ENCODE peak calls at places on chromosomes 11 and 22, in five cellular contexts. One of them, this sample, is unnamed.

GRCh38 chr11:128157423-128158298 is 429.7 kb downstream of the ETS1 start:
- DNase-seq in mucosa of descending colon: no peak
- DNase-seq in AG09319: no peak
- DNase-seq in GM23338: peak; percentile 84
- DNase-seq in psoas muscle: no peak
- DNase-seq in this sample: no peak

GRCh38 chr11:28110839-28111235 is 2.6 kb downstream of the METTL15 start:
- DNase-seq in mucosa of descending colon: no peak
- DNase-seq in AG09319: no peak
- DNase-seq in GM23338: no peak
- DNase-seq in psoas muscle: no peak
- DNase-seq in this sample: no peak

GRCh38 chr22:37663521-37664140 is 5.1 kb downstream of the PDXP start:
- DNase-seq in mucosa of descending colon: peak; percentile 41
- DNase-seq in AG09319: no peak
- DNase-seq in GM23338: no peak
- DNase-seq in psoas muscle: no peak
- DNase-seq in this sample: no peak

GRCh38 chr11:103730151-103730940 is 306.1 kb upstream of the DDI1 start:
- DNase-seq in mucosa of descending colon: no peak
- DNase-seq in AG09319: no peak
- DNase-seq in GM23338: no peak
- DNase-seq in psoas muscle: no peak
- DNase-seq in this sample: no peak

GRCh38 chr11:77506857-77507256 is 33.0 kb upstream of the PAK1 start:
- DNase-seq in mucosa of descending colon: no peak
- DNase-seq in AG09319: no peak
- DNase-seq in GM23338: no peak
- DNase-seq in psoas muscle: no peak
- DNase-seq in this sample: no peak

GRCh38 chr11:25435197-25435596 is 896.7 kb upstream of the ANO3 start:
- DNase-seq in mucosa of descending colon: no peak
- DNase-seq in AG09319: no peak
- DNase-seq in GM23338: no peak
- DNase-seq in psoas muscle: no peak
- DNase-seq in this sample: no peak

GRCh38 chr11:71994786-71995185 is 3.9 kb upstream of the IL18BP start:
- DNase-seq in mucosa of descending colon: no peak
- DNase-seq in AG09319: no peak
- DNase-seq in GM23338: no peak
- DNase-seq in psoas muscle: no peak
- DNase-seq in this sample: no peak

GRCh38 chr22:47654922-47655451 is 892.5 kb downstream of the TBC1D22A start:
- DNase-seq in mucosa of descending colon: no peak
- DNase-seq in AG09319: no peak
- DNase-seq in GM23338: no peak
- DNase-seq in psoas muscle: no peak
- DNase-seq in this sample: no peak

GRCh38 chr22:35192121-35192918 is 65.0 kb upstream of the HMGXB4 start:
- DNase-seq in mucosa of descending colon: no peak
- DNase-seq in AG09319: no peak
- DNase-seq in GM23338: no peak
- DNase-seq in psoas muscle: no peak
- DNase-seq in this sample: peak; percentile 24

GRCh38 chr22:42074846-42075245 is 798 bp downstream of the PHETA2 start:
- DNase-seq in mucosa of descending colon: no peak
- DNase-seq in AG09319: no peak
- DNase-seq in GM23338: no peak
- DNase-seq in psoas muscle: no peak
- DNase-seq in this sample: no peak

GRCh38 chr11:94938399-94939055 is 34.8 kb downstream of the CWC15 start:
- DNase-seq in mucosa of descending colon: no peak
- DNase-seq in AG09319: peak; percentile 54
- DNase-seq in GM23338: no peak
- DNase-seq in psoas muscle: peak; percentile 79
- DNase-seq in this sample: no peak

GRCh38 chr11:118622376-118623290 is 15.2 kb downstream of the PHLDB1 start:
- DNase-seq in mucosa of descending colon: peak; percentile 34
- DNase-seq in AG09319: no peak
- DNase-seq in GM23338: no peak
- DNase-seq in psoas muscle: peak; percentile 72
- DNase-seq in this sample: no peak

GRCh38 chr22:25881353-25881752 is 139.4 kb downstream of the MYO18B start:
- DNase-seq in mucosa of descending colon: no peak
- DNase-seq in AG09319: no peak
- DNase-seq in GM23338: no peak
- DNase-seq in psoas muscle: no peak
- DNase-seq in this sample: no peak

GRCh38 chr11:13137778-13138400 is 128.8 kb downstream of the RASSF10 start:
- DNase-seq in mucosa of descending colon: no peak
- DNase-seq in AG09319: no peak
- DNase-seq in GM23338: no peak
- DNase-seq in psoas muscle: no peak
- DNase-seq in this sample: no peak

GRCh38 chr22:26321469-26321913 is 107.6 kb upstream of the ASPHD2 start:
- DNase-seq in mucosa of descending colon: no peak
- DNase-seq in AG09319: peak; percentile 38
- DNase-seq in GM23338: peak; percentile 23
- DNase-seq in psoas muscle: peak; percentile 49
- DNase-seq in this sample: no peak

GRCh38 chr22:26615149-26615548 is 2.7 kb downstream of the CRYBB1 start:
- DNase-seq in mucosa of descending colon: no peak
- DNase-seq in AG09319: no peak
- DNase-seq in GM23338: no peak
- DNase-seq in psoas muscle: no peak
- DNase-seq in this sample: no peak

GRCh38 chr11:2923446-2924375 is 5.5 kb downstream of the PHLDA2 start:
- DNase-seq in mucosa of descending colon: no peak
- DNase-seq in AG09319: no peak
- DNase-seq in GM23338: no peak
- DNase-seq in psoas muscle: no peak
- DNase-seq in this sample: no peak

DNA sequence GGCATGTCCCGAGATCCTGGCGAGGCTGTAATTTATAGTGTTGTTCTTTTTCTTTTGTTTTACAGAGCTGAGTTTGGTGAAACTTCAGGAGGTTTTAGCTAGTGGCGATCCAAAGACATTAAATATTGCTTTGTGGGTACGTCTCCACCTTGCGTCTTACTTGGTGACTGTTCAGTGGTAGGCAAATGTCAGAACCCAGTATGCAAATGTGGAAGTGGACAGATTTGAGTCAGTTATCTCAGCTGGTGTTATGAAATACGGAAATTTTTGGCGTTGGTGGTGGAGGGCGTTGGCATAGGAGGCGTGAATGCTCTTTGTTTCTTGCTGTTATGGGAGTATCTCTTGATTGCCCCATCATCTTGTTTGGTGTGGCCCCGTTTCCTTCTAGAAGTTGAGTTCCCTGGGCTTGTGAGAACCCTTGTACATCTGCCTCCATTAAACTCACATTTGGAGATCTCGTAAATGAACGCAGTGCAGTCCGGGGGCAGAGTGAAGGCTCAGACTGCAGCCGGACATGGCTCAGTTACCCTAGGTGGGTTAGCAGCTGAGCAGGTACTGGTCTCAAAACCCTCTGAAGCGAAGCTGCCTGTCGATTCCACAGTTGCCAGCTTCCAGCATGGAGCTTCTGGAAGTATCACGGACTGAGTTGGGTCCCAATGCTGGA is 39.9 kb downstream of the PTPRJ start:
- DNase-seq in mucosa of descending colon: no peak
- DNase-seq in AG09319: no peak
- DNase-seq in GM23338: no peak
- DNase-seq in psoas muscle: no peak
- DNase-seq in this sample: no peak
- TF ChIP-seq CTCF in mucosa of descending colon: no peak
- TF ChIP-seq CTCF in AG09319: no peak
- TF ChIP-seq CTCF in GM23338: no peak
- TF ChIP-seq CTCF in psoas muscle: no peak
- TF ChIP-seq CTCF in this sample: no peak

DNA sequence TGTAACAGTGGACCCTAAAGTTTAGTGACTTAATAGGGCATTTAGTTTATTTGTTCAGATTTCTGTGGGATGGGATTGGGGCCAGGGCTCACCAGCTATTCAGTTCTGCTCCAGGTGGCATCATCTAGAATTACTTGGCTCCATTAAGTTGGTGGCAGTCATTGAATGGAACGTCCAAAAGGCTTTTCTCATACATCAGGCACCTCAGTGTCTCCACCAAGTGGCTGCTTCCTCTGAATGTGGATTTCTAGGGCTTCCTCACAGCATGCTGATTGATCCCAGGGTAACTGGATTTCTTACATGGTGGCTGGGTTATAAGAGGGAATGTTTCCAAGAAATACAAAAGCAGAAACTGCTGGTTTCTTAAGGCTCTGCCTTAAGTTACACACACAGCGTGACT is 34.7 kb downstream of the USP47 start:
- DNase-seq in mucosa of descending colon: no peak
- DNase-seq in AG09319: no peak
- DNase-seq in GM23338: peak; percentile 72
- DNase-seq in psoas muscle: no peak
- DNase-seq in this sample: no peak
- TF ChIP-seq CTCF in mucosa of descending colon: no peak
- TF ChIP-seq CTCF in AG09319: no peak
- TF ChIP-seq CTCF in GM23338: peak; percentile 57
- TF ChIP-seq CTCF in psoas muscle: peak; percentile 40
- TF ChIP-seq CTCF in this sample: peak; percentile 25

GRCh38 chr11:85459304-85459703 is 167.8 kb downstream of the DLG2 start:
- DNase-seq in mucosa of descending colon: no peak
- DNase-seq in AG09319: no peak
- DNase-seq in GM23338: no peak
- DNase-seq in psoas muscle: no peak
- DNase-seq in this sample: no peak

DNA sequence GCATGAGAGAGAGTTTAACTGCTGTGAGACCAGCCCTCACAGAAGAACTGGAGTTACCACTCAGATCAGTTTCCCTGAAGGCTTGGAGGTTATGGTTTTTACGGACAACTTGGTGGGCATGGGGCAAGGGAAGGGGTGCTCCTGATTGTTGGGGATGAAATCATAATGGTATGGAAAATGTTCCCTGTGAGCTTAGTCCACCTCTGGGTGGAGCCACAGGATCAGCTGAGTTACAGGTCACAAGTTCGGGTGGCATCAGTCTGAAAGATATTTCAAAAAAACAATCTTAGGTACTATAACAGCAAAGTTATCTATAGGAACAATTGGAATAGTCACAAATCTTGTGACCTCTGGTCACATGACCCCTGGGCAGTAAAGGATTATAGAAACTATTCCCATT is 162.9 kb downstream of the DLG2 start:
- DNase-seq in mucosa of descending colon: no peak
- DNase-seq in AG09319: no peak
- DNase-seq in GM23338: peak; percentile 52
- DNase-seq in psoas muscle: no peak
- DNase-seq in this sample: no peak
- TF ChIP-seq CTCF in mucosa of descending colon: no peak
- TF ChIP-seq CTCF in AG09319: no peak
- TF ChIP-seq CTCF in GM23338: peak; percentile 65
- TF ChIP-seq CTCF in psoas muscle: peak; percentile 38
- TF ChIP-seq CTCF in this sample: no peak

DNA sequence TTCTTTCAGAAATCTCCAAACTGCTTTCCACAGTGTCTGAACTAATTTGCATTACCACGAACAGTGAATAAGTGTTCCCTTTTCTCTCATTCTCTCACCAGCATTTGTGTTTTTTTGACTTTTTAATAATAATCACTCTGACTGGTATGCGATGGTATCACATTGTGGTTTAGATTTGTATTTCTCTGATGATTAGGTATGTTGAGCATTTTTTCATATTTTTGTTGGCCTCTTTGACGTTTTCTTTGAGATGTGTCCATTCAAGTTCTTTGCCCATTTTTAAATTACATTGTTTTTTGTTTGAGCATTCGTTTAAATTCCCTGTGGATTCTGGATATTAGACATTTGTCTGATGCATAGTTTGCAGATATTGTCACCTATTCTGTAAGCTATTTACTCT is 1639.6 kb upstream of the TENM4 start:
- DNase-seq in mucosa of descending colon: no peak
- DNase-seq in AG09319: no peak
- DNase-seq in GM23338: no peak
- DNase-seq in psoas muscle: no peak
- DNase-seq in this sample: no peak
- TF ChIP-seq CTCF in mucosa of descending colon: no peak
- TF ChIP-seq CTCF in AG09319: no peak
- TF ChIP-seq CTCF in GM23338: no peak
- TF ChIP-seq CTCF in psoas muscle: no peak
- TF ChIP-seq CTCF in this sample: no peak

GRCh38 chr11:44071157-44071556 is 5.1 kb downstream of the ACCS start:
- DNase-seq in mucosa of descending colon: no peak
- DNase-seq in AG09319: no peak
- DNase-seq in GM23338: peak; percentile 52
- DNase-seq in psoas muscle: no peak
- DNase-seq in this sample: no peak
- TF ChIP-seq CTCF in mucosa of descending colon: no peak
- TF ChIP-seq CTCF in AG09319: no peak
- TF ChIP-seq CTCF in GM23338: peak; percentile 43
- TF ChIP-seq CTCF in psoas muscle: no peak
- TF ChIP-seq CTCF in this sample: no peak

This sample was measured in type B pancreatic cell.